ENCODE peak calls at places on chromosomes 7 and 10, in four cellular contexts. Z is AG04449, R is cardiac fibroblast, T is mesothelial cell of epicardium. N is an unnamed sample.

GRCh38 chr10:125257521-125258105 is 97.2 kb upstream of the CTBP2 start:
- DNase-seq in Z (no peak), R (no peak), T (no peak), N (no peak)

GRCh38 chr10:130636303-130636702 is 500.1 kb downstream of the GLRX3 start:
- DNase-seq in Z (no peak), R (no peak), T (no peak), N (no peak)

GRCh38 chr10:6151087-6151977 is 51.4 kb upstream of the PFKFB3 start:
- DNase-seq in Z (no peak), R (peak), T (no peak), N (peak)

GRCh38 chr7:50450691-50451051 is 521 bp upstream of the FIGNL1 start:
- DNase-seq in Z (no peak), R (no peak), T (no peak), N (no peak)

GRCh38 chr7:22723171-22723601 is 3.8 kb upstream of the IL6 start:
- DNase-seq in Z (no peak), R (peak), T (no peak), N (no peak)

GRCh38 chr10:132329565-132330485 is 2.2 kb upstream of the LRRC27 start:
- DNase-seq in Z (no peak), R (peak), T (no peak), N (no peak)

GRCh38 chr10:953836-954235 is 22.3 kb upstream of the LARP4B start:
- DNase-seq in Z (no peak), R (no peak), T (no peak), N (no peak)

GRCh38 chr7:157560258-157560654 is 223.5 kb downstream of the DNAJB6 start:
- DNase-seq in Z (no peak), R (no peak), T (no peak), N (no peak)

GRCh38 chr7:131723926-131724325 is 167.5 kb upstream of the PODXL start:
- DNase-seq in Z (no peak), R (no peak), T (no peak), N (no peak)

GRCh38 chr10:81831060-81831459 is 43.9 kb upstream of the NRG3 start:
- DNase-seq in Z (no peak), R (no peak), T (no peak), N (no peak)

GRCh38 chr7:5797716-5798115 is 16.3 kb upstream of the RNF216 start:
- DNase-seq in Z (no peak), R (no peak), T (no peak), N (no peak)

DNA sequence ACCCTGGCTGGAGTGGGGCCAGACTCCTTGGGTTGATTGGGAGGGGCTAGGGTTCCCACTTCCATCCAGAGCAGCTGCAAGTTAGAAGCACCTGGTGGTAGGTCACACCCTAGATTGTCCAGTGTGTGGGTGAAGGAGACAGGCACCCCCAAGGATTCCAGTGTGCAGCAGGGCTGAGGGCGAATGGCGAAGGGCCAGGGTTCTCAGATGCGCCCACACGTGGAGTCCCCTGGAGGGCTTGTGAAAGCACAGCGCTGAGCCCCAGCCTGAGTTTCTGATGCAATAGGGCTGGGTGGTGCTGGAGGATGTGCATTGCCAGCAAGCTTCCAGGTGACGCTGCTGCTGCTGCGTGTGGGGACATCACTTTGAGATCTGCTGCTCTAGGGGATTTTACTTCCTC is 25.4 kb downstream of the TBATA start:
- DNase-seq in Z (no peak), R (no peak), T (no peak), N (no peak)
- TF ChIP-seq CTCF in Z (no peak), R (no peak), T (no peak), N (no peak)

GRCh38 chr7:45902820-45903219 is 14.5 kb downstream of the IGFBP1 start:
- DNase-seq in Z (no peak), R (no peak), T (no peak), N (no peak)
- TF ChIP-seq CTCF in Z (no peak), R (peak), T (no peak), N (no peak)

GRCh38 chr7:105336009-105336408 is 52.7 kb downstream of the SRPK2 start:
- DNase-seq in Z (no peak), R (peak), T (no peak), N (no peak)
- TF ChIP-seq CTCF in Z (peak), R (peak), T (peak), N (peak)

GRCh38 chr7:49099587-49100326 is 175.4 kb downstream of the CDC14C start:
- DNase-seq in Z (no peak), R (no peak), T (no peak), N (no peak)
- TF ChIP-seq CTCF in Z (no peak), R (no peak), T (no peak), N (peak)

GRCh38 chr10:73653701-73654100 is 2.1 kb downstream of the SYNPO2L start:
- DNase-seq in Z (no peak), R (peak), T (no peak), N (no peak)
- TF ChIP-seq CTCF in Z (peak), R (no peak), T (no peak), N (no peak)